ENCODE peak calls at places on chromosomes 6 and 20, in ten cellular contexts. J, R, F, D, E, M, Q, Y, X and T are unnamed samples.

GRCh38 chr20:51400051-51400926 is 142.2 kb downstream of the NFATC2 start:
- DNase-seq in J (no peak), R (no peak), F (no peak), D (no peak), E (peak), M (no peak), Q (no peak), Y (no peak), X (no peak), T (no peak)

GRCh38 chr20:588932-589672 is 21.0 kb downstream of the TCF15 start:
- DNase-seq in J (no peak), R (peak), F (no peak), D (no peak), E (no peak), M (no peak), Q (no peak), Y (no peak), X (no peak), T (no peak)

GRCh38 chr6:121630716-121631115 is 195.3 kb downstream of the GJA1 start:
- DNase-seq in J (no peak), R (no peak), F (no peak), D (no peak), E (peak), M (no peak), Q (no peak), Y (no peak), X (no peak), T (no peak)

GRCh38 chr6:169656626-169657610 is 44.9 kb downstream of the WDR27 start:
- DNase-seq in J (no peak), R (peak), F (no peak), D (no peak), E (no peak), M (no peak), Q (no peak), Y (no peak), X (no peak), T (no peak)

GRCh38 chr6:81929828-81930227 is 177.3 kb upstream of the TENT5A start:
- DNase-seq in J (no peak), R (no peak), F (no peak), D (no peak), E (no peak), M (peak), Q (no peak), Y (peak), X (no peak), T (no peak)

GRCh38 chr20:8156603-8157079 is 24.6 kb downstream of the PLCB1 start:
- DNase-seq in J (no peak), R (no peak), F (no peak), D (peak), E (peak), M (peak), Q (no peak), Y (peak), X (no peak), T (no peak)

GRCh38 chr6:25995507-25995906 is 32.9 kb downstream of the TRIM38 start:
- DNase-seq in J (no peak), R (no peak), F (no peak), D (no peak), E (no peak), M (no peak), Q (no peak), Y (no peak), X (no peak), T (no peak)

GRCh38 chr6:137610702-137611101 is 116.5 kb upstream of the OLIG3 start:
- DNase-seq in J (no peak), R (no peak), F (no peak), D (no peak), E (no peak), M (no peak), Q (no peak), Y (no peak), X (no peak), T (no peak)

GRCh38 chr6:26233608-26234420 is 131.2 kb upstream of the BTN3A2 start:
- DNase-seq in J (no peak), R (no peak), F (no peak), D (peak), E (peak), M (peak), Q (no peak), Y (peak), X (peak), T (peak)